ENCODE peak calls at places on chromosomes 1 and 21, in nine cellular contexts. W, X, S, Q, C, L, A, E and V are unnamed samples.

GRCh38 chr1:221100196-221100950 is 221.1 kb downstream of the HLX start:
- DNase-seq in X (no peak), Q (peak), A (peak), E (no peak), L (no peak), C (peak), W (no peak), S (peak), V (no peak)

GRCh38 chr1:19920132-19920710 is 3.2 kb downstream of the PLA2G2E start:
- DNase-seq in L (no peak), S (no peak), E (no peak), C (no peak), A (no peak), Q (no peak), W (no peak), X (no peak), V (no peak)

GRCh38 chr1:89566761-89567174 is 42.1 kb downstream of the LRRC8B start:
- DNase-seq in E (peak), Q (no peak), A (no peak), L (no peak), X (no peak), W (no peak), C (no peak), S (no peak), V (peak)

GRCh38 chr1:154170547-154171221 is 15.8 kb upstream of the NUP210L start:
- DNase-seq in W (no peak), E (no peak), Q (peak), A (no peak), C (no peak), X (no peak), S (no peak), L (no peak), V (no peak)

GRCh38 chr1:155253208-155253607 is 2.1 kb downstream of the ENTREP3 start:
- DNase-seq in S (no peak), C (no peak), E (no peak), W (no peak), L (no peak), Q (no peak), X (no peak), A (no peak), V (no peak)

GRCh38 chr1:110375490-110375889 is 15.3 kb downstream of the SLC16A4 start:
- DNase-seq in C (no peak), L (no peak), A (no peak), E (no peak), W (no peak), S (no peak), X (no peak), Q (peak), V (no peak)

GRCh38 chr1:171699526-171699925 is 42.3 kb downstream of the VAMP4 start:
- DNase-seq in A (no peak), W (no peak), S (peak), Q (no peak), E (no peak), C (no peak), L (no peak), X (no peak), V (no peak)

GRCh38 chr1:235399661-235400060 is 32.4 kb downstream of the TBCE start:
- DNase-seq in W (no peak), A (no peak), X (no peak), S (no peak), L (no peak), E (no peak), Q (no peak), C (no peak), V (no peak)

GRCh38 chr1:201396859-201397464 is 2.2 kb downstream of the LAD1 start:
- DNase-seq in E (no peak), W (no peak), A (no peak), L (no peak), Q (no peak), X (no peak), C (no peak), S (no peak), V (no peak)

GRCh38 chr1:40411294-40411693 is 37.8 kb downstream of the SMAP2 start:
- DNase-seq in W (no peak), A (no peak), S (no peak), X (no peak), E (no peak), Q (no peak), L (no peak), C (no peak), V (no peak)

GRCh38 chr1:29126198-29126597 is 2.5 kb upstream of the TMEM200B start:
- DNase-seq in Q (no peak), X (no peak), C (no peak), A (no peak), S (no peak), L (no peak), E (no peak), W (no peak), V (no peak)

GRCh38 chr21:39125752-39126485 is 57.3 kb downstream of the PSMG1 start:
- DNase-seq in S (no peak), A (no peak), Q (peak), E (peak), X (peak), C (peak), L (no peak), W (no peak), V (peak)

GRCh38 chr21:44304846-44305245 is 5.0 kb downstream of the PFKL start:
- DNase-seq in W (no peak), Q (peak), X (peak), C (peak), E (peak), L (peak), S (no peak), A (no peak), V (peak)

GRCh38 chr1:117753652-117754051 is 147.8 kb downstream of the TENT5C start:
- DNase-seq in C (no peak), Q (peak), S (peak), E (no peak), W (no peak), A (peak), X (no peak), L (no peak), V (no peak)

GRCh38 chr1:187928288-187928687 is 1099.5 kb downstream of the PLA2G4A start:
- DNase-seq in L (no peak), S (peak), E (peak), W (no peak), C (no peak), A (no peak), X (no peak), Q (peak), V (no peak)

GRCh38 chr21:35222541-35222941 is 173.4 kb upstream of the RUNX1 start:
- DNase-seq in L (no peak), W (peak), C (no peak), S (no peak), X (no peak), E (no peak), Q (peak), A (no peak), V (no peak)

GRCh38 chr1:91736146-91736998 is 149.6 kb downstream of the TGFBR3 start:
- DNase-seq in W (no peak), L (no peak), E (no peak), X (no peak), C (peak), S (no peak), A (no peak), Q (no peak), V (no peak)

GRCh38 chr1:42056460-42056859 is 96.8 kb upstream of the GUCA2B start:
- DNase-seq in E (no peak), W (no peak), Q (no peak), A (no peak), X (no peak), S (no peak), C (no peak), L (no peak), V (no peak)

GRCh38 chr1:84122780-84123382 is 21.2 kb upstream of the PRKACB start:
- DNase-seq in E (peak), S (no peak), C (peak), W (peak), A (no peak), Q (peak), X (peak), L (no peak), V (peak)

GRCh38 chr1:32539584-32540571 is 651 bp downstream of the ZBTB8A start:
- DNase-seq in Q (peak), L (peak), X (peak), A (peak), S (peak), C (peak), E (peak), W (no peak), V (no peak)

GRCh38 chr1:98546319-98546718 is 115.2 kb upstream of the SNX7 start:
- DNase-seq in A (no peak), S (no peak), L (no peak), C (peak), W (no peak), E (no peak), Q (no peak), X (no peak), V (no peak)

GRCh38 chr1:106978477-106979322 is 77.8 kb upstream of the PRMT6 start:
- DNase-seq in X (no peak), E (no peak), C (no peak), L (no peak), W (no peak), S (no peak), Q (peak), A (no peak), V (no peak)

GRCh38 chr1:152983234-152983633 is 647 bp upstream of the SPRR1A start:
- DNase-seq in E (no peak), S (no peak), Q (no peak), A (no peak), L (no peak), X (no peak), C (no peak), W (no peak), V (no peak)

GRCh38 chr21:44817506-44817880 is 369 bp downstream of the SUMO3 start:
- DNase-seq in Q (peak), A (peak), X (peak), C (peak), W (peak), L (peak), E (peak), S (peak), V (peak)

GRCh38 chr21:38807481-38807880 is 1.8 kb downstream of the ETS2 start:
- DNase-seq in A (no peak), S (no peak), C (no peak), L (no peak), Q (no peak), X (peak), E (no peak), W (no peak), V (no peak)

GRCh38 chr1:162942903-162943567 is 82.1 kb upstream of the CCDC190 start:
- DNase-seq in X (no peak), A (no peak), E (no peak), C (peak), W (no peak), S (no peak), Q (peak), L (no peak), V (no peak)